ENCODE peak calls at places on chromosomes 4 and X, in nine cellular contexts. L is psoas muscle, U is thoracic aorta, P is progenitor cell of endocrine pancreas, N is brain microvascular endothelial cell, I is ovary, E is MCF 10A, C is uterus, S is upper lobe of left lung. W is an unnamed sample.

GRCh38 chr4:38782452-38783108 is at the start of gene TLR10:
- DNase-seq in L (no peak), U (no peak), P (peak), N (peak), I (no peak), E (peak), C (no peak), S (peak), W (no peak)

GRCh38 chr4:169128902-169129301 is 118.8 kb upstream of the CBR4 start:
- DNase-seq in L (no peak), U (no peak), P (no peak), N (no peak), I (no peak), E (no peak), C (no peak), S (no peak), W (no peak)

GRCh38 chr4:108072300-108072699 is 82.6 kb downstream of the HADH start:
- DNase-seq in L (no peak), U (no peak), P (no peak), N (no peak), I (no peak), E (no peak), C (no peak), S (no peak), W (no peak)

GRCh38 chr4:106287353-106287969 is 28.5 kb downstream of the TBCK start:
- DNase-seq in L (no peak), U (no peak), P (no peak), N (peak), I (no peak), E (peak), C (no peak), S (no peak), W (no peak)

GRCh38 chrX:119374736-119375135 is 24.4 kb upstream of the SLC25A43 start:
- DNase-seq in L (no peak), U (no peak), P (no peak), N (peak), I (no peak), E (peak), C (no peak), S (no peak), W (no peak)

GRCh38 chr4:104493071-104493831 is 1.4 kb downstream of the CXXC4 start:
- DNase-seq in L (no peak), U (no peak), P (no peak), N (no peak), I (no peak), E (no peak), C (no peak), S (no peak), W (no peak)

GRCh38 chrX:11266329-11266830 is 26.8 kb upstream of the AMELX start:
- DNase-seq in L (no peak), U (no peak), P (no peak), N (no peak), I (no peak), E (no peak), C (no peak), S (no peak), W (no peak)

GRCh38 chr4:84597450-84597849 is 14.5 kb downstream of the CDS1 start:
- DNase-seq in L (no peak), U (no peak), P (no peak), N (no peak), I (no peak), E (peak), C (no peak), S (no peak), W (no peak)

GRCh38 chrX:10235851-10236250 is 79.1 kb downstream of the CLCN4 start:
- DNase-seq in L (no peak), U (no peak), P (no peak), N (peak), I (no peak), E (no peak), C (no peak), S (no peak), W (no peak)

GRCh38 chrX:12974217-12974796 is 603 bp upstream of the TMSB4X start:
- DNase-seq in L (peak), U (no peak), P (no peak), N (no peak), I (peak), E (peak), C (peak), S (peak), W (peak)

GRCh38 chr4:175339100-175339707 is 421.0 kb downstream of the ADAM29 start:
- DNase-seq in L (no peak), U (no peak), P (no peak), N (peak), I (no peak), E (peak), C (no peak), S (no peak), W (no peak)

GRCh38 chr4:85787133-85787532 is 312.2 kb downstream of the ARHGAP24 start:
- DNase-seq in L (no peak), U (no peak), P (no peak), N (peak), I (no peak), E (peak), C (no peak), S (no peak), W (no peak)

GRCh38 chr4:188002346-188002745 is 6.8 kb downstream of the ZFP42 start:
- DNase-seq in L (no peak), U (no peak), P (no peak), N (peak), I (no peak), E (no peak), C (no peak), S (no peak), W (no peak)

GRCh38 chr4:188005561-188005960 is 10.0 kb downstream of the ZFP42 start:
- DNase-seq in L (no peak), U (no peak), P (no peak), N (no peak), I (no peak), E (no peak), C (no peak), S (no peak), W (no peak)

GRCh38 chr4:187999406-187999932 is 3.9 kb downstream of the ZFP42 start:
- DNase-seq in L (no peak), U (no peak), P (no peak), N (no peak), I (no peak), E (no peak), C (no peak), S (no peak), W (no peak)

GRCh38 chr4:188006285-188006848 is 10.8 kb downstream of the ZFP42 start:
- DNase-seq in L (no peak), U (no peak), P (no peak), N (no peak), I (no peak), E (no peak), C (no peak), S (no peak), W (no peak)

DNA sequence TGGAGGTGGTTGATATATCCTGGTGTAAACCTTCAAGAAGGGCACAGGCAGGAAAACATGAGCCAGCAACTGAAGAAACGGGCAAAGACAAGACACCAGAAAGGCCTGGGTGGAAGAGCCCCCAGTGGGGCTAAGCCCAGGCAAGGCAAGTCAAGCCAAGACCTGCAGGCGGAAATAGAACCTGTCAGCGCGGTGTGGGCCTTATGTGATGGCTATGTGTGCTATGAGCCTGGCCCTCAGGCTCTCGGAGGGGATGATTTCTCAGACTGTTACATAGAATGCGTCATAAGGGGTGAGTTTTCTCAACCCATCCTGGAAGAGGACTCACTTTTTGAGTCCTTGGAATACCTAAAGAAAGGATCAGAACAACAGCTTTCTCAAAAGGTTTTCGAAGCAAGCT is 7.2 kb downstream of the ZFP42 start:
- DNase-seq in L (no peak), U (no peak), P (no peak), N (no peak), I (no peak), E (no peak), C (no peak), S (no peak), W (no peak)
- TF ChIP-seq CTCF in L (no peak), U (no peak), P (no peak), N (no peak), I (no peak), E (no peak), C (no peak), S (no peak), W (no peak)

DNA sequence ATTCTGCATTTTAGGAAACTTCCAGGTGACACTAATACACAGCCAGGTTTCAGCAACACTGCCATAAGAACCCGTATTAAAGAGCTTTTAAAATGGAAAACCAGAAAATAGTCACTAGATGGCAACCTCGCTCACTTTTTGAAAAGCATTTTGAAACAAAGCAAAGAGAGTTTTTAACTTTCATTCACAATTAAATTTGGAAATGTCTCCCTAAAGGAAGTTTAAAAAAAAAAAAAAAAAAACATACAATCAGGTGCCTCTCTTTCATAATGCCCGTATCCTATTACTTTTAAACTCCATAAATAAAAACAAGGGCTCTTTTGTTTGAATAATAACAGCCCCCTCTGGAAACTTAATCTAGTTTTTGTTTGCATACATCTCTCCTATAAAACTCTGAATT is 20.3 kb downstream of the MEPE start:
- DNase-seq in L (no peak), U (no peak), P (no peak), N (peak), I (no peak), E (peak), C (no peak), S (no peak), W (no peak)
- TF ChIP-seq CTCF in L (peak), U (peak), P (peak), N (peak), I (no peak), E (peak), C (peak), S (no peak), W (peak)

DNA sequence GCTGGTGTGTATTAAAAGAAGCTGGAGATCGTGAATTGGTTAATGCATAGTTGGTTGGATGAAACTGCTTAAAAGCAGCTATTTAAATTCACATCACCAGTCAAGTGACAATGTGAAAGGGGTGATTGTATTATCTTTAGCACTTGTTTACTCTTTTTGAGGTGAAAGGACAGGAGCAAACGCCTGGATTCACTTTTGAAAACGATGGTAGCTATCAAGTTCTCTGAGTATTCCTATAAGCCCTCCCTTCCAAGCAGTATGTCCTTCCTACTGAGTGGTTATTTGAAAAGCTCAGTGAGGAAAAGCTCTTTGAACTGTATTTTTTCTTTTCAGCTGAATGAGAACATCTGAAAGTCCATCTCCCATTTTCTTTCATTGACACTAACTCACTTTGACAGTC is 9.0 kb upstream of the CTSO start:
- DNase-seq in L (no peak), U (no peak), P (no peak), N (no peak), I (no peak), E (no peak), C (no peak), S (no peak), W (no peak)
- TF ChIP-seq CTCF in L (no peak), U (no peak), P (no peak), N (no peak), I (no peak), E (no peak), C (no peak), S (no peak), W (no peak)

DNA sequence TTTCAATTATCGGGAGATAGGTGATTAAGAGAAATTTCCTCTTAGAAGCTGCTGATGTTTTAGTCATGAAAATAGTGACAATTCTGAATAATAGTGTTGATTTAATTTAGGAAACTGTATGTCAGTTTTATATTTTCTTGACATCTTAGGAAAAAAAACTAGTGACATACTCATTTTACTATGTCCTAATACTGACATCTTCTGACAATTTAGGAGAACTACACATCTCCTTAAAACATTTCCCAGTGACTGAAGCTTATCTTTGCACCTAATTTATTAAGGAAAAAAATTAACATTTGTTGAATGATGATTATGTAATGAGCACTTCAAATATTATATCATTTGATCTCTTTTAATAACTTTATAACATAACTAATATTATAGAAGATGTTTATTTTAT is 42.0 kb upstream of the RBMXL3 start:
- DNase-seq in L (no peak), U (no peak), P (no peak), N (no peak), I (no peak), E (peak), C (no peak), S (no peak), W (no peak)
- TF ChIP-seq CTCF in L (peak), U (peak), P (peak), N (peak), I (peak), E (peak), C (peak), S (peak), W (peak)

GRCh38 chr4:1346781-1347409 is at the start of gene UVSSA:
- DNase-seq in L (peak), U (peak), P (peak), N (peak), I (peak), E (peak), C (peak), S (peak), W (peak)

GRCh38 chr4:1344696-1345095 is 2.3 kb upstream of the UVSSA start:
- DNase-seq in L (no peak), U (no peak), P (no peak), N (no peak), I (no peak), E (no peak), C (no peak), S (peak), W (no peak)

GRCh38 chr4:1347410-1347864 is 429 bp downstream of the UVSSA start:
- DNase-seq in L (peak), U (peak), P (no peak), N (peak), I (peak), E (peak), C (peak), S (peak), W (peak)

GRCh38 chr4:1348014-1348513 is 1.1 kb downstream of the UVSSA start:
- DNase-seq in L (no peak), U (no peak), P (no peak), N (no peak), I (no peak), E (no peak), C (no peak), S (no peak), W (no peak)

GRCh38 chr4:1345905-1346780 is 865 bp upstream of the UVSSA start:
- DNase-seq in L (peak), U (no peak), P (peak), N (peak), I (peak), E (peak), C (peak), S (peak), W (peak)
- TF ChIP-seq CTCF in L (peak), U (no peak), P (peak), N (no peak), I (no peak), E (peak), C (no peak), S (no peak), W (peak)

DNA sequence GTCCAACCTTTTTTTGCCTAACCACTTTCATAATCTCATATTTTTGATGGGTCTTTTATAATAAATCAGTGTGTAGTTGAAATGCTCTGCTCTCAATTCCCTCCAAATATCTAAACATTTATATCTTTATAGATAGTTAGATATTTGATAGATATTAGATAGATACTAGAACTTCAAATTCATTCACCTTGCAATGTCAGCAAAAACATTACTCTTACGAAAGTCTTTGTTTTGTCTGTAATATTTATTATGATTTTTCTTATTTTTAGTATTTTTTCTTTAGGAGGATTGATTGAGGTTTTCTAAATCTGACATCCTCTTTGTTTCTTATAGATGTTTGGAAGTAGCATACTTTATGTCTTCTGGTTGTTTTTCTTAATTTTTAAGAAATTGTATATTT is 2563.6 kb downstream of the PCDH7 start:
- DNase-seq in L (no peak), U (no peak), P (no peak), N (no peak), I (no peak), E (no peak), C (no peak), S (no peak), W (no peak)
- TF ChIP-seq CTCF in L (no peak), U (no peak), P (no peak), N (no peak), I (no peak), E (no peak), C (no peak), S (no peak), W (no peak)

DNA sequence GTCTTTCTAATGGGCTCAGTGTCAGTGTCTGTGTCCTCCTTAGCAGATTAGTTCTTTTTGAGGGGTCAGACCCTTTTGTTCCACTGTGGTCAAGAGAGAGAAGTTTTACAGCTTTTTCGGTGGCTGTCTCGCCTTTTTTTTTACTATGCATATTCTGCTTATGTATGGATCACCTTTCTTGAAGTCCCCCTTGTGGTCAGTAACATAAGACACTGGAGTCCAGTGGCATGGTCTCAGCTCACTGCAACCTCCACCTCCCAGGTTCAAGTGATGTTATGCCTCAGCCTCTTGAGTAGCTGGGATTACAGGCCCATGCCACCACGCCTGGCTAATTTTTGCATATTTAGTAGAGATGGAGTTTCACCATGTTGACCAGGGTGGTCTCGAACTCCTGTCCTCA is 54.0 kb upstream of the PGRMC2 start:
- DNase-seq in L (no peak), U (no peak), P (no peak), N (no peak), I (no peak), E (no peak), C (no peak), S (no peak), W (no peak)
- TF ChIP-seq CTCF in L (no peak), U (no peak), P (peak), N (no peak), I (no peak), E (no peak), C (no peak), S (no peak), W (peak)

DNA sequence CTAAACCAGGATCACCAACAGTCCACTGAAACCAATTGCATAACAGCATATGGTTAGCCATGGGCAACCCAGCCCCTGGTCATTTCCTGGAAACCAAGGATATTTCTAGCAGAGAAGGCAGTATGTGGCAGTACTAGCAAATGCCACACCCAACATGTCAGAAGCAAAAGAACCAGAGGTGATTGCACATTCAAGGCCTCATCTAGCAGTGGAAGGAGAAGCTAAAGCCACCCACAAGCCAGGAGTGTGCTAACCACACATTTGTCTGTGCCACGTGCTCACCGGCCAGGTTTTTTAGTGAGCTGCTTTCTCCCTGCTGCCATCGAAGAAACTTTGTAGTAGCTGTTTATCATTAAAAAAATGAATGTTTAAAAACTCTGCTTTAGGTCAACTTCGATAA is 42.0 kb downstream of the TEC start:
- DNase-seq in L (no peak), U (no peak), P (no peak), N (no peak), I (no peak), E (peak), C (no peak), S (no peak), W (no peak)
- TF ChIP-seq CTCF in L (no peak), U (no peak), P (no peak), N (no peak), I (no peak), E (no peak), C (no peak), S (no peak), W (no peak)

GRCh38 chr4:1836650-1837049 is 19.3 kb downstream of the LETM1 start:
- DNase-seq in L (no peak), U (no peak), P (no peak), N (no peak), I (no peak), E (no peak), C (no peak), S (no peak), W (no peak)
- TF ChIP-seq CTCF in L (no peak), U (no peak), P (no peak), N (no peak), I (no peak), E (no peak), C (no peak), S (no peak), W (no peak)

GRCh38 chr4:82219346-82219745 is 154.4 kb downstream of the HNRNPD start:
- DNase-seq in L (no peak), U (no peak), P (no peak), N (no peak), I (no peak), E (no peak), C (no peak), S (no peak), W (no peak)

GRCh38 chr4:82217986-82218715 is 155.6 kb downstream of the HNRNPD start:
- DNase-seq in L (no peak), U (no peak), P (no peak), N (no peak), I (no peak), E (peak), C (no peak), S (no peak), W (no peak)

DNA sequence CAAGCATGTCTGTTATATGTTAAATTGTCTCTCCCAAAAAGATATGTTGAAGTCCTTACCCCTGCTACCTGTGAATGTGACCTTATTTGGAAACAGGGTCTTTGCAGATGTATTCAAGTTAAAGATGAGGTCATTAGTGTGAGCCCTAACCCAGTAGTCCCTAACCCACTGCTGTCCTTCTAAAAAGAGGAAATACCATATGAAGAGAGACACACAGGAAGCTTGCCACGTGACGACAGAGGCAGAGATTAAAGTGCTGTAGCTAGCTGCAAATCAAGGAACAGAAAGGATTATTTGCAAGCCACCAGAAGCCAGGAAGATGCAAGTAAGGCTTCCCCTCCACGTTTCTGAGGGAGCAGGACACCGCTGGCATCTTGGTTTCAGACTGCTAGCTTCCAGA is 150.1 kb downstream of the HNRNPD start:
- DNase-seq in L (no peak), U (no peak), P (no peak), N (no peak), I (no peak), E (no peak), C (no peak), S (peak), W (peak)
- TF ChIP-seq CTCF in L (no peak), U (no peak), P (no peak), N (no peak), I (no peak), E (no peak), C (no peak), S (no peak), W (no peak)